ENCODE peak calls at places on chromosomes 11 and 22, in four cellular contexts. A is stimulated activated CD8-positive, alpha-beta memory T cell treated with anti-CD3 and anti-CD28 coated beads, Interleukin-15, amount 100 ng/mL, for 48 hours; E is T1000; W is activated CD4-positive, alpha-beta T cell treated with anti-CD3 and anti-CD28 coated beads, Interleukin-2, amount 10 ng/mL, durations not matched to agents 7 days and 5 days. Z is an unnamed sample.
A peak's percentile ranks its signal among the peaks of the same experiment; 100 is the strongest.

GRCh38 chr11:9745411-9746211 is 81.7 kb downstream of the SWAP70 start:
- DNase-seq in E (no peak), A (no peak), W (no peak), Z (no peak)

GRCh38 chr11:92750794-92751193 is 218.7 kb upstream of the MTNR1B start:
- DNase-seq in A (no peak), W (no peak), E (no peak), Z (no peak)

GRCh38 chr11:76782526-76783293 is 446 bp upstream of the TSKU start:
- DNase-seq in A (peak; percentile 48), E (peak; percentile 82), W (peak; percentile 65), Z (no peak)

GRCh38 chr11:13800901-13801300 is 132.4 kb downstream of the FAR1 start:
- DNase-seq in E (no peak), W (no peak), A (no peak), Z (no peak)

GRCh38 chr11:133753150-133753549 is 92.2 kb downstream of the SPATA19 start:
- DNase-seq in A (no peak), E (no peak), W (no peak), Z (no peak)

GRCh38 chr11:58688779-58689503 is 42.8 kb downstream of the GLYAT start:
- DNase-seq in A (no peak), E (no peak), W (no peak), Z (no peak)

GRCh38 chr11:19345848-19346681 is 105.3 kb upstream of the E2F8 start:
- DNase-seq in A (no peak), E (no peak), W (no peak), Z (no peak)

GRCh38 chr11:41486436-41486835 is 27.0 kb upstream of the LRRC4C start:
- DNase-seq in E (no peak), A (no peak), W (no peak), Z (no peak)

GRCh38 chr22:40237241-40237640 is 59.5 kb downstream of the TNRC6B start:
- DNase-seq in E (no peak), W (no peak), A (no peak), Z (no peak)

GRCh38 chr11:104946907-104947306 is 21.5 kb downstream of the CASP4 start:
- DNase-seq in A (peak; percentile 7), W (peak; percentile 51), E (no peak), Z (peak; percentile 47)

GRCh38 chr22:29369460-29369859 is 18.9 kb downstream of the AP1B1 start:
- DNase-seq in W (no peak), A (no peak), E (no peak), Z (no peak)

GRCh38 chr11:73454987-73455386 is 78.8 kb downstream of the RELT start:
- DNase-seq in E (no peak), W (no peak), A (no peak), Z (no peak)

GRCh38 chr11:126359431-126360048 is 4.1 kb downstream of the ST3GAL4 start:
- DNase-seq in E (no peak), A (no peak), W (no peak), Z (no peak)

GRCh38 chr11:131999084-131999483 is 628.7 kb downstream of the NTM start:
- DNase-seq in W (no peak), E (no peak), A (no peak), Z (no peak)

GRCh38 chr11:3086114-3086513 is 28.9 kb upstream of the CARS1 start:
- DNase-seq in A (no peak), E (no peak), W (no peak), Z (no peak)

GRCh38 chr11:86893235-86893634 is 62.0 kb downstream of the FZD4 start:
- DNase-seq in W (no peak), E (no peak), A (no peak), Z (no peak)

GRCh38 chr22:21738081-21738480 is 2.5 kb upstream of the YPEL1 start:
- DNase-seq in W (no peak), E (no peak), A (no peak), Z (no peak)

GRCh38 chr11:86418929-86419328 is 44.2 kb downstream of the CCDC81 start:
- DNase-seq in E (no peak), A (no peak), W (no peak), Z (no peak)

GRCh38 chr11:45815747-45816146 is 10.8 kb downstream of the SLC35C1 start:
- DNase-seq in W (no peak), E (no peak), A (no peak), Z (no peak)

GRCh38 chr22:27720860-27721259 is 80.7 kb downstream of the MN1 start:
- DNase-seq in E (no peak), W (no peak), A (no peak), Z (no peak)

GRCh38 chr22:46299101-46299500 is 2.4 kb downstream of the GTSE1 start:
- DNase-seq in E (no peak), W (no peak), A (no peak), Z (no peak)

GRCh38 chr22:45754822-45755221 is 83.2 kb downstream of the ATXN10 start:
- DNase-seq in A (no peak), E (no peak), W (no peak), Z (no peak)

GRCh38 chr11:2089536-2090165 is 49.5 kb downstream of the IGF2 start:
- DNase-seq in A (peak; percentile 14), E (no peak), W (peak; percentile 32), Z (no peak)

GRCh38 chr22:35883028-35883620 is 145.5 kb downstream of the RBFOX2 start:
- DNase-seq in A (no peak), W (no peak), E (no peak), Z (peak; percentile 47)

GRCh38 chr22:27241430-27242110 is 560.0 kb downstream of the MN1 start:
- DNase-seq in A (no peak), W (no peak), E (no peak), Z (no peak)

GRCh38 chr11:111957663-111958415 is 20.7 kb downstream of the DIXDC1 start:
- DNase-seq in W (no peak), A (no peak), E (no peak), Z (no peak)

GRCh38 chr11:34223021-34223813 is 117.8 kb downstream of the NAT10 start:
- DNase-seq in A (no peak), E (peak; percentile 76), W (no peak), Z (no peak)

GRCh38 chr11:105486929-105487328 is 122.9 kb upstream of the GRIA4 start:
- DNase-seq in E (no peak), A (no peak), W (no peak), Z (no peak)

GRCh38 chr11:33475999-33476398 is 218.8 kb downstream of the HIPK3 start:
- DNase-seq in W (no peak), E (peak; percentile 1), A (no peak), Z (peak; percentile 66)

GRCh38 chr11:103091024-103091423 is 936 bp downstream of the DCUN1D5 start:
- DNase-seq in A (no peak), E (no peak), W (peak; percentile 21), Z (no peak)

GRCh38 chr11:121711900-121712424 is 259.2 kb upstream of the SORL1-AS1 start:
- DNase-seq in E (no peak), A (no peak), W (no peak), Z (no peak)

GRCh38 chr11:107665016-107665415 is 46.8 kb downstream of the SLN start:
- DNase-seq in W (no peak), A (no peak), E (no peak), Z (no peak)

GRCh38 chr11:204587-205109 is 2.6 kb downstream of the BET1L start:
- DNase-seq in A (no peak), E (no peak), W (no peak), Z (no peak)

GRCh38 chr11:63508009-63508408 is 2.1 kb downstream of the LGALS12 start:
- DNase-seq in W (peak; percentile 13), E (no peak), A (no peak), Z (no peak)

GRCh38 chr11:77051511-77051910 is 15.3 kb upstream of the CAPN5 start:
- DNase-seq in A (no peak), E (no peak), W (no peak), Z (no peak)

GRCh38 chr22:44878483-44879300 is 126.3 kb downstream of the ARHGAP8 start:
- DNase-seq in W (no peak), A (no peak), E (no peak), Z (no peak)

GRCh38 chr11:19316434-19316833 is 75.7 kb upstream of the E2F8 start:
- DNase-seq in A (no peak), W (no peak), E (no peak), Z (no peak)

GRCh38 chr11:13183094-13183825 is 94.3 kb upstream of the BMAL1 start:
- DNase-seq in E (no peak), A (no peak), W (peak; percentile 29), Z (no peak)

Z was measured in glomerular endothelial cell.